ENCODE peak calls at places on chromosome 16, in eight cellular contexts. O is mesothelial cell of epicardium, H is neural crest cell, I is HCT116, D is AG10803, C is K562, P is ascending aorta, V is MCF 10A. M is an unnamed sample.

GRCh38 chr16:84985079-84986065 is 26.0 kb downstream of the ZDHHC7 start:
- DNase-seq in O (no peak), H (no peak), I (no peak), D (peak), C (peak), P (no peak), V (peak), M (peak)

GRCh38 chr16:23784811-23785447 is 30.1 kb downstream of the CHP2 start:
- DNase-seq in O (no peak), H (no peak), I (no peak), D (no peak), C (peak), P (no peak), V (peak), M (peak)

GRCh38 chr16:1770328-1771071 is 843 bp downstream of the NME3 start:
- DNase-seq in O (no peak), H (no peak), I (peak), D (peak), C (peak), P (peak), V (peak), M (peak)

GRCh38 chr16:48003226-48003907 is 152.4 kb downstream of the ABCC12 start:
- DNase-seq in O (no peak), H (no peak), I (no peak), D (peak), C (no peak), P (no peak), V (no peak), M (no peak)

GRCh38 chr16:81537721-81538561 is 93.3 kb downstream of the CMIP start:
- DNase-seq in O (no peak), H (no peak), I (no peak), D (no peak), C (no peak), P (no peak), V (no peak), M (no peak)

GRCh38 chr16:84791088-84791487 is 28.7 kb upstream of the CRISPLD2 start:
- DNase-seq in O (no peak), H (no peak), I (no peak), D (no peak), C (no peak), P (no peak), V (no peak), M (no peak)

GRCh38 chr16:23975293-23975692 is 139.5 kb downstream of the PRKCB start:
- DNase-seq in O (no peak), H (no peak), I (no peak), D (no peak), C (no peak), P (no peak), V (no peak), M (no peak)

GRCh38 chr16:785563-786535 is 2.3 kb downstream of the RPUSD1 start:
- DNase-seq in O (peak), H (peak), I (no peak), D (peak), C (peak), P (no peak), V (peak), M (no peak)

GRCh38 chr16:28010671-28011070 is 52.8 kb downstream of the GSG1L start:
- DNase-seq in O (no peak), H (no peak), I (no peak), D (peak), C (no peak), P (no peak), V (peak), M (no peak)

GRCh38 chr16:17773698-17774101 is 302.9 kb upstream of the XYLT1 start:
- DNase-seq in O (no peak), H (no peak), I (no peak), D (peak), C (no peak), P (no peak), V (peak), M (no peak)

DNA sequence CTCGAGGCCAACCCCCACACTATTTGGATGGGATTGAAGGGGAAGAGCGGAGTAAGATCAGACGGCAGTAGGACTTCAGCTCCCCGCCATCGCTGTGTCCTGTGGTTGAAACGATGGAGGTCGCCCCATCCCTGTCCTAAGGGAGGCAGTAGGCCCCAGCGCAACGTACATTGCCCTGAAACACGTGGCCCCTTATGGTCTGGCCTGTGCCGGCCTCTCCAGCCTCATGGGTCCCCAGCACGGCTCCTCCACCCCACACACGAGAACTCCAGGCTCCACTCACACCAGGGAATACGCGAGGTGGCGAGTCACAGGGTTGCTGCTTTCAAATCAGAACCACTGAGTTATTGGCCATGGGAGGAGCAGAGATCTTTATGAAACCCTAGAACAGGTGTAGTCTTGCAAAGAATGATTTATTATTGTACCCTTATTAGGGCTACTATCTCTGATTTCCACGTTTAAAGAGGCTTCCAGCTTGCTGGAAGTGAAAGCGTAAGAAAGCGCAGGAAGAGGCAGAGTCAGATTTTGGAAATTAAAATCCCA is 669 bp upstream of the DCTPP1 start:
- DNase-seq in O (no peak), H (no peak), I (no peak), D (no peak), C (peak), P (no peak), V (no peak), M (no peak)
- TF ChIP-seq CTCF in O (peak), H (peak), I (no peak), D (no peak), C (peak), P (no peak), V (no peak), M (peak)

GRCh38 chr16:78988361-78988992 is 612.1 kb downstream of the MAF start:
- DNase-seq in O (no peak), H (no peak), I (no peak), D (no peak), C (peak), P (no peak), V (no peak), M (no peak)
- TF ChIP-seq CTCF in O (no peak), H (peak), I (no peak), D (no peak), C (peak), P (no peak), V (no peak), M (no peak)

DNA sequence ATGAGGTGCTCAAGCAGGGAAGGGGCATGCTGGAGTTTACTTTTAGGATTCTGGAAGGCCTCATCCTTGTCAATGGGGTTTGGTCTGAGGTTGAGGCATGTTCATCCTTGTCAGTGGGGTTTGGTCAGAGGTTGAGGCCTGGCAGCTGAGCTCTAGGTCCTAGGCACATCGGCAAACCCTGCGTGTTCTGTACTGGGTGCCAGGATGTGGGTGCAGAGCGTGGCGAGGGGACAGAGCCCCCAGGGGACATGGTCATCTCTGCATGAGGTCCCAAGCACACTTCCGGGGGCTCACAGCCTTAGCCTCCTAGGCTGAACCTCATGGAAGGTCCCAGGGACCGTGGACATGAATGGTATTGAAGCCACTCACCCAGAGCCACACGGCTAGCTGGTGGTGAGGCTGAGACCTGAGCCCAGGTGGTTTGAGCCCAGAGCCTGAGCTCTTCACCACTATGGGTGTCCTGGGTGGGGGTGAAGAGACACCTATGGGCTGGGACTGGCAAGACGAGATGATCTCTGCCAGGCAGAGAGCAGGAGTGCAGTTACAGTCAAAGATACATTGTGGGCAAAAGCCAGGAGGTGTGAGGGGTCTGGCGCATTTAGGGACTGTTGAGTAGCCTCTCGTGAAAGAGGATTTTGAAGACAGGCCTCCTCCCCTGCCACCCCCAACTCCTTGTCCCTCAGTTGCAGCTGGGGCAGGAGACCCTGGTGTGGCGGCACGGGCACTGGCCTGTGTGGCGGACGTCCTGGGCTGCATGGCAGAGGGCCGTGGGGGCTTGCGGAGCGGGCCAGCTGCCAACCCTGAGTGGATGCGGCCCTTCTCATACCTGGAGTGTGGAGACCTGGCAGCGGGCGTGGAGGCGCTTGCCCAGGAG is 19.3 kb downstream of the FCSK start:
- DNase-seq in O (no peak), H (no peak), I (no peak), D (no peak), C (no peak), P (no peak), V (no peak), M (no peak)
- TF ChIP-seq CTCF in O (no peak), H (no peak), I (no peak), D (no peak), C (no peak), P (no peak), V (no peak), M (no peak)

GRCh38 chr16:4270091-4270490 is 2.7 kb downstream of the TFAP4 start:
- DNase-seq in O (no peak), H (no peak), I (no peak), D (no peak), C (no peak), P (no peak), V (no peak), M (no peak)

GRCh38 chr16:4271176-4272113 is 1.4 kb downstream of the TFAP4 start:
- DNase-seq in O (peak), H (peak), I (peak), D (peak), C (peak), P (peak), V (peak), M (peak)

GRCh38 chr16:4273858-4274291 is 1.1 kb upstream of the TFAP4 start:
- DNase-seq in O (peak), H (peak), I (peak), D (peak), C (no peak), P (peak), V (peak), M (peak)

GRCh38 chr16:4270595-4270994 is 2.2 kb downstream of the TFAP4 start:
- DNase-seq in O (no peak), H (no peak), I (no peak), D (no peak), C (no peak), P (no peak), V (no peak), M (no peak)

GRCh38 chr16:4272114-4272954 is 489 bp downstream of the TFAP4 start:
- DNase-seq in O (peak), H (peak), I (no peak), D (peak), C (peak), P (peak), V (peak), M (no peak)
- TF ChIP-seq CTCF in O (no peak), H (no peak), I (no peak), D (no peak), C (no peak), P (no peak), V (no peak), M (no peak)

GRCh38 chr16:58863761-58864160 is 129.6 kb upstream of the GOT2 start:
- DNase-seq in O (no peak), H (no peak), I (no peak), D (no peak), C (no peak), P (no peak), V (no peak), M (no peak)

GRCh38 chr16:58863042-58863441 is 128.9 kb upstream of the GOT2 start:
- DNase-seq in O (no peak), H (no peak), I (no peak), D (no peak), C (no peak), P (no peak), V (no peak), M (no peak)

GRCh38 chr16:58862334-58863024 is 128.4 kb upstream of the GOT2 start:
- DNase-seq in O (no peak), H (no peak), I (no peak), D (no peak), C (no peak), P (no peak), V (no peak), M (no peak)

GRCh38 chr16:58866935-58867334 is 132.8 kb upstream of the GOT2 start:
- DNase-seq in O (no peak), H (no peak), I (no peak), D (no peak), C (no peak), P (no peak), V (no peak), M (no peak)
- TF ChIP-seq CTCF in O (no peak), H (no peak), I (no peak), D (no peak), C (no peak), P (no peak), V (no peak), M (no peak)